ENCODE peak calls at places on chromosomes 16 and 17, in eight cellular contexts. H is GM20000, T is spleen, G is aorta, O is T-helper 17 cell, V is C1 segment of cervical spinal cord, N is progenitor cell of endocrine pancreas, R is AG04449. A is an unnamed sample.

GRCh38 chr17:48646183-48647102 is 20.3 kb upstream of the HOXB9 start:
- DNase-seq in T (no peak), N (no peak), V (no peak), G (no peak), H (peak), R (no peak), O (no peak), A (no peak)

GRCh38 chr16:13913374-13914292 is 6.3 kb upstream of the ERCC4 start:
- DNase-seq in H (no peak), G (no peak), V (no peak), R (no peak), T (no peak), N (no peak), O (no peak), A (no peak)

GRCh38 chr16:22206847-22207714 is 1.0 kb downstream of the EEF2K start:
- DNase-seq in O (peak), N (no peak), V (peak), R (no peak), T (peak), G (peak), H (peak), A (peak)

GRCh38 chr16:75108792-75109731 is 7.5 kb downstream of the LDHD start:
- DNase-seq in G (peak), H (no peak), T (peak), R (peak), N (no peak), V (peak), O (peak), A (peak)

GRCh38 chr17:38358586-38359513 is 7.2 kb downstream of the SOCS7 start:
- DNase-seq in H (no peak), T (no peak), N (no peak), O (no peak), R (no peak), V (no peak), G (no peak), A (peak)

GRCh38 chr16:69917739-69918138 is 33.4 kb upstream of the CLEC18A start:
- DNase-seq in T (no peak), H (no peak), G (peak), N (peak), R (peak), V (no peak), O (no peak), A (no peak)

GRCh38 chr16:3467182-3467581 is 23.7 kb downstream of the NAA60 start:
- DNase-seq in G (no peak), R (no peak), N (no peak), O (no peak), V (no peak), H (no peak), T (no peak), A (no peak)

GRCh38 chr16:82625066-82625968 is 1.5 kb upstream of the CDH13 start:
- DNase-seq in T (no peak), N (no peak), H (no peak), G (no peak), R (no peak), O (no peak), V (no peak), A (no peak)

GRCh38 chr17:82216301-82217119 is 3.9 kb upstream of the CCDC57 start:
- DNase-seq in G (peak), H (peak), N (no peak), T (peak), R (peak), O (peak), V (peak), A (peak)

GRCh38 chr17:49978501-49978900 is 9.5 kb downstream of the DLX4 start:
- DNase-seq in V (no peak), H (no peak), T (no peak), N (no peak), O (no peak), R (no peak), G (no peak), A (no peak)

A was measured in NCI-H446.